ENCODE peak calls at places on chromosome 18, in eight cellular contexts. M is lower lobe of right lung, G is cardiac muscle cell, S is mucosa of descending colon, D is AG09309, A is heart right ventricle, Q is PC-3, B is astrocyte of the spinal cord. J is an unnamed sample.

GRCh38 chr18:8876887-8877286 is 171.5 kb downstream of the MTCL1 start:
- DNase-seq in A (no peak), Q (peak), S (no peak), M (no peak), B (no peak), D (no peak), G (no peak), J (no peak)

GRCh38 chr18:72866901-72867701 is 686 bp downstream of the NETO1 start:
- DNase-seq in B (peak), S (no peak), A (no peak), Q (no peak), G (peak), D (no peak), M (no peak), J (peak)

GRCh38 chr18:28015671-28016070 is 161.3 kb downstream of the CDH2 start:
- DNase-seq in B (no peak), A (no peak), D (no peak), M (no peak), Q (no peak), G (no peak), S (no peak), J (no peak)

GRCh38 chr18:79567481-79568147 is 112.0 kb upstream of the CTDP1 start:
- DNase-seq in M (peak), S (peak), B (peak), D (peak), G (peak), Q (no peak), A (peak), J (peak)

GRCh38 chr18:8361941-8362471 is 247.2 kb upstream of the RAB12 start:
- DNase-seq in B (no peak), A (no peak), D (no peak), G (no peak), M (no peak), Q (no peak), S (no peak), J (no peak)

GRCh38 chr18:848062-848795 is 36.2 kb upstream of the YES1 start:
- DNase-seq in D (no peak), G (no peak), M (no peak), S (peak), B (no peak), Q (no peak), A (no peak), J (no peak)

GRCh38 chr18:34583895-34584294 is 126.2 kb upstream of the DTNA start:
- DNase-seq in M (no peak), S (no peak), D (no peak), G (no peak), B (no peak), Q (no peak), A (no peak), J (no peak)

GRCh38 chr18:80258640-80259039 is 11.3 kb upstream of the PARD6G start:
- DNase-seq in B (no peak), A (no peak), S (no peak), D (no peak), G (no peak), M (no peak), Q (no peak), J (no peak)

GRCh38 chr18:9804517-9805104 is 81.2 kb upstream of the TXNDC2 start:
- DNase-seq in A (no peak), S (no peak), B (no peak), M (peak), G (no peak), Q (peak), D (no peak), J (peak)

GRCh38 chr18:23876921-23877320 is 137.6 kb upstream of the TTC39C start:
- DNase-seq in B (no peak), S (no peak), G (no peak), Q (no peak), M (no peak), A (no peak), D (no peak), J (no peak)

GRCh38 chr18:63881851-63882250 is 5.7 kb upstream of the SERPINB2 start:
- DNase-seq in M (no peak), B (peak), S (no peak), Q (peak), A (no peak), D (no peak), G (no peak), J (peak)

GRCh38 chr18:76349067-76349715 is 145.9 kb downstream of the ZNF516 start:
- DNase-seq in S (peak), M (no peak), D (no peak), G (peak), A (peak), Q (peak), B (peak), J (peak)

GRCh38 chr18:44520981-44521672 is 159.6 kb upstream of the SETBP1 start:
- DNase-seq in Q (peak), D (no peak), S (no peak), A (no peak), G (no peak), M (no peak), B (peak), J (no peak)

GRCh38 chr18:63936156-63936931 is 12.8 kb upstream of the HMSD start:
- DNase-seq in D (no peak), G (peak), M (peak), Q (peak), B (peak), S (peak), A (peak), J (peak)

GRCh38 chr18:8049147-8049546 is 482.0 kb downstream of the PTPRM start:
- DNase-seq in A (no peak), B (peak), M (no peak), S (no peak), Q (peak), D (no peak), G (no peak), J (peak)

GRCh38 chr18:5543854-5544389 is at the start of gene EPB41L3:
- DNase-seq in B (peak), M (peak), S (peak), G (peak), Q (no peak), D (no peak), A (peak), J (peak)

GRCh38 chr18:21439453-21439852 is 161.1 kb downstream of the ESCO1 start:
- DNase-seq in Q (peak), S (no peak), A (no peak), M (no peak), B (peak), G (no peak), D (peak), J (peak)

GRCh38 chr18:40925071-40925541 is 1029.9 kb upstream of the PIK3C3 start:
- DNase-seq in D (no peak), A (no peak), G (no peak), M (no peak), S (no peak), B (no peak), Q (no peak), J (no peak)

GRCh38 chr18:57194070-57194469 is 47.2 kb downstream of the BOD1L2 start:
- DNase-seq in B (no peak), D (no peak), G (no peak), Q (no peak), M (no peak), S (no peak), A (no peak), J (no peak)

GRCh38 chr18:53408271-53408670 is 816.2 kb downstream of the MBD2 start:
- DNase-seq in G (no peak), D (no peak), M (no peak), S (no peak), A (no peak), Q (no peak), B (no peak), J (no peak)

GRCh38 chr18:54942569-54942968 is 16.7 kb downstream of the CCDC68 start:
- DNase-seq in G (no peak), B (no peak), S (no peak), A (no peak), Q (no peak), D (no peak), M (no peak), J (no peak)

GRCh38 chr18:54947115-54947514 is 12.1 kb downstream of the CCDC68 start:
- DNase-seq in G (no peak), Q (peak), S (no peak), A (peak), M (no peak), B (no peak), D (no peak), J (peak)

GRCh38 chr18:54948350-54948837 is 10.9 kb downstream of the CCDC68 start:
- DNase-seq in S (no peak), B (no peak), G (no peak), A (no peak), M (no peak), Q (peak), D (no peak), J (no peak)

GRCh38 chr18:54946149-54946581 is 13.1 kb downstream of the CCDC68 start:
- DNase-seq in M (no peak), B (no peak), D (no peak), S (peak), G (peak), Q (peak), A (peak), J (peak)

GRCh38 chr18:54945726-54946125 is 13.5 kb downstream of the CCDC68 start:
- DNase-seq in Q (no peak), M (no peak), D (no peak), S (no peak), A (no peak), B (no peak), G (no peak), J (peak)
- H3K4me3 ChIP-seq in Q (peak), M (peak), D (no peak), S (no peak), A (peak), B (no peak), G (no peak), J (peak)

GRCh38 chr18:66497351-66497750 is 106.5 kb downstream of the CDH19 start:
- DNase-seq in Q (no peak), B (no peak), S (no peak), M (no peak), G (no peak), D (no peak), A (no peak), J (no peak)

DNA sequence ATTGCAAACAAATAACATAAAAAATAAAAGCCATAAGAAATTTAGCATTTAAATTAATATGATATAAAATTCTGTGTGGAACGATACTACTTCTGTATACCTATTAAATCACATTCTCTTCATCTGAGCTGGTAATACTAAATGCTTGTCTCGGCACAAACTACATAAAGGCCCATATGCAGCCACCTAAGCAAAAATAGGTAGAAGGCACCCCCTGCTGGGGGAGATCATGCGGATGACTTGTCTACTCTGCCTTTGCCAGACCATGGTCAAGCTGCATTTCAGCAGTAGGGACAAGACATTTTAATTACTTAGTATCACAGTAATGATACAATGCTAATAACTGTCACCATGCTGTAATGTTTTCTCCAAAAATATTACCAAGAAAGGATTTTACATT is 108.0 kb downstream of the CDH19 start:
- DNase-seq in G (peak), D (no peak), B (peak), A (peak), S (peak), Q (peak), M (peak), J (peak)
- TF ChIP-seq CTCF in G (peak), D (no peak), B (peak), A (no peak), S (no peak), Q (peak), M (peak), J (peak)

GRCh38 chr18:30175061-30175574 is 867.4 kb downstream of the DSC3 start:
- DNase-seq in B (no peak), D (no peak), S (no peak), Q (no peak), M (no peak), G (no peak), A (no peak), J (no peak)
- H3K4me3 ChIP-seq in B (no peak), D (no peak), S (no peak), Q (no peak), M (no peak), G (no peak), A (no peak), J (no peak)

GRCh38 chr18:3596324-3597158 is 146.6 kb downstream of the TGIF1 start:
- DNase-seq in G (peak), M (peak), Q (peak), A (peak), B (peak), D (no peak), S (peak), J (peak)
- TF ChIP-seq CTCF in G (peak), M (peak), Q (peak), A (no peak), B (peak), D (no peak), S (no peak), J (peak)

DNA sequence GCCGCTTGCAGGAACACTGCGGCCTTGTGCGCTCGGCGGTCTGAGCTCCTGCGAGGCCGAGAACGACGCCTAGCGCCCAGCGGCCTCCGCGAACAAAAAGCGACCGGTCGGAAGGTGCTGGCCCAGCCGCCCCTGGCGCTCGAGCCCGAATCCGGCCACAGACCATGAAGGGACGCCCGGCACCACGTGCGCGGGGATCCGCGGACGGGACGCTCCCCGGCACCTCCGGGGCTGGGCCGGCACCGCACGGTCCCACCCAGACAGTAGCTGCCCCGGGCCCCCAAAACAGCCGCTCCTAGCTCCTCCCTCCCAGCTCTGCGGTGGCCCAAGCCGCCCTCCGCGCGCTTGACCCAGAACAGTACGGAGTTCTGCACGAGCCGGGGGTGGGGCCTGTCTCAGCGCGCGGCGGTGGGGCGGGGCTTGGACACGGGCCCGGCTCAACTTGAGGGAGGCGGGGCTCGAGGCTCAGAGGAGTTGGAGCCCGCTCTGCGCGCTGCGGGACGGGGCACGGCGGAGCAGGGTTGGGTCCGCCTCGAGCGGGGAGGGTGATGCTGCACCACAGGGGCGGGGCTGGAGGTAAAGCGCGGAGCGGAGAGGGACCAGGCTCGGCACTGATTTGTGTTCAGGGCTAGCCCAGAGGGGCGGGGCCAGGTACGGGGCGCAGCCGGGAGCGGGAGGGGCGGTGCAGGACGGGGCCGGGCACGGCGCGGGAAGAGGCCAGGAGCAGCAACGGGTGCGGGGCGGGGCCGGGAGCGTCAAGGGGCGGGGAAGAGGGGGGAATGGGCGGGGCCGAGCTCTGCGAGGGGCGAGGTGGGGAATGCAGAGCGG is 538 bp upstream of the IMPA2 start:
- DNase-seq in G (peak), S (peak), B (peak), A (peak), Q (peak), D (peak), M (peak), J (peak)
- H3K4me3 ChIP-seq in G (peak), S (peak), B (peak), A (peak), Q (peak), D (peak), M (peak), J (peak)

DNA sequence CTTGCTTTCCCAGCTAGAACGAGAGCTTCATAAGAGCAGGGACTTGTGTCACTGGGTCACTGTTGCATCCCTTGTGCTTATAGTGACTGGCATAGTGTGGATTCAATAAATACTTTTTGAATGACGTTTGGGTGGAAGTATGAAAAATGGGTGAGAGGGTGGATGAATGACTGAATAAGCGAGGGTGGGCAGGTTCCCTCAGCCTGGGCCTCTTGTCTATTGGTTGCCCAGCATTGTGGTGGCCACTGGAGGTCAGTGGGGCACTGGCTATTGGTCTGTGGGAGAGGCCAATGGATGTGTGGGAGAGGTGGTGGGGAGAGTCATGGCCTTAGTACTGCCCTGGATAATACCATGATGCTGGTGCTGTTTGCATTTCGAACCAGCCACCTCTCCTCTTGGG is 93.8 kb upstream of the SKOR2 start:
- DNase-seq in S (no peak), D (no peak), Q (no peak), A (no peak), B (no peak), G (no peak), M (no peak), J (no peak)
- TF ChIP-seq CTCF in S (no peak), D (no peak), Q (no peak), A (no peak), B (no peak), G (no peak), M (no peak), J (no peak)